ENCODE peak calls at places on chromosome 20, in seven cellular contexts. L is trophoblast cell, W is neuronal stem cell, G is H9, A is mesenchymal stem cell, I is mesendoderm, R is H1. E is an unnamed sample.

GRCh38 chr20:17688965-17689364 is 6.9 kb upstream of the RRBP1 start:
- DNase-seq in R (no peak), W (no peak), L (no peak), A (peak; percentile 80), I (no peak), G (no peak), E (peak; percentile 73)

GRCh38 chr20:33679758-33680485 is 5.7 kb upstream of the NECAB3 start:
- DNase-seq in G (no peak), L (no peak), I (no peak), A (no peak), W (no peak), R (no peak), E (no peak)

GRCh38 chr20:23159256-23159922 is 73.3 kb upstream of the CD93 start:
- DNase-seq in I (no peak), W (no peak), L (no peak), R (no peak), G (peak; percentile 9), A (no peak), E (no peak)

GRCh38 chr20:34124469-34125249 is 12.6 kb upstream of the EIF2S2 start:
- DNase-seq in W (no peak), A (no peak), R (no peak), L (no peak), I (no peak), G (no peak), E (no peak)

GRCh38 chr20:16477632-16478031 is 95.6 kb downstream of the KIF16B start:
- DNase-seq in R (no peak), G (no peak), W (no peak), A (peak; percentile 16), L (no peak), I (no peak), E (peak; percentile 30)

GRCh38 chr20:25049261-25050060 is 8.5 kb downstream of the ACSS1 start:
- DNase-seq in G (no peak), A (no peak), R (no peak), I (no peak), L (peak; percentile 61), W (no peak), E (no peak)

GRCh38 chr20:35363190-35363589 is 48.6 kb downstream of the UQCC1 start:
- DNase-seq in R (no peak), L (no peak), I (peak; percentile 10), G (no peak), A (peak; percentile 26), W (no peak), E (peak; percentile 67)

GRCh38 chr20:4076671-4077070 is 61.3 kb upstream of the RNF24 start:
- DNase-seq in W (no peak), A (peak; percentile 90), L (no peak), I (no peak), G (no peak), R (no peak), E (peak; percentile 95)

GRCh38 chr20:60257671-60258070 is 299.4 kb downstream of the CDH26 start:
- DNase-seq in R (no peak), L (no peak), I (no peak), G (no peak), A (no peak), W (no peak), E (no peak)

GRCh38 chr20:62201173-62202082 is 18.6 kb downstream of the MTG2 start:
- DNase-seq in R (no peak), A (no peak), I (no peak), L (no peak), W (no peak), G (no peak), E (no peak)

GRCh38 chr20:4684837-4685413 is 36.8 kb upstream of the PRND start:
- DNase-seq in L (no peak), R (no peak), A (peak; percentile 94), W (no peak), G (no peak), I (peak; percentile 34), E (peak; percentile 84)

GRCh38 chr20:1160991-1161390 is 23.8 kb downstream of the TMEM74B start:
- DNase-seq in R (no peak), A (no peak), W (no peak), L (no peak), I (no peak), G (no peak), E (no peak)

GRCh38 chr20:59827138-59828056 is 106.0 kb downstream of the SYCP2 start:
- DNase-seq in A (no peak), G (peak; percentile 20), W (no peak), L (no peak), R (no peak), I (no peak), E (no peak)

GRCh38 chr20:9616455-9616805 is 102.0 kb downstream of the LAMP5 start:
- DNase-seq in W (no peak), G (no peak), R (no peak), A (no peak), I (no peak), L (no peak), E (no peak)

GRCh38 chr20:11965602-11966001 is 47.9 kb downstream of the BTBD3 start:
- DNase-seq in W (no peak), I (peak; percentile 7), R (no peak), L (no peak), A (no peak), G (no peak), E (peak; percentile 4)

DNA sequence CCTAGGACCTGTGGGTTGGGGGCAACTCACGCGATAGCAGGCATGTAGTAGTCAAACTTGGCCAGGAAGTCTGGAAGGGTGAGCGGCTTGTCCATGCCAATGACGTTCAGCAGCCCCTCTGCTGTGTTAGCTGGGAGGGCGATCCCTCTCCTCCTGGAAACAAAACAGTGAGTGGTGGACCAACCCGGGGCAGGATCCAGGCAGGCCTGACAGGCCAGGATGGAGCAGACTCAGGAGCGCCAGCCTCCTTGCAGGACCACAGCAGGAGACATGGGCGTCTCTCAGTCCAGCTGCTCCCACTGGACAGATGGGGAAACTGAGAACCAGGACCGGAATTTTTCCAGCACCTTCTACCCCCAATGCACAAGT is 22.5 kb downstream of the ADA start:
- DNase-seq in G (no peak), L (no peak), A (no peak), R (no peak), W (no peak), I (no peak), E (no peak)
- H4K8ac ChIP-seq in G (no peak overlapping the region), L (no peak overlapping the region), A (no peak overlapping the region), R (peak overlapping the region; percentile 16), W (no peak overlapping the region), I (no peak overlapping the region), E (no peak overlapping the region)

DNA sequence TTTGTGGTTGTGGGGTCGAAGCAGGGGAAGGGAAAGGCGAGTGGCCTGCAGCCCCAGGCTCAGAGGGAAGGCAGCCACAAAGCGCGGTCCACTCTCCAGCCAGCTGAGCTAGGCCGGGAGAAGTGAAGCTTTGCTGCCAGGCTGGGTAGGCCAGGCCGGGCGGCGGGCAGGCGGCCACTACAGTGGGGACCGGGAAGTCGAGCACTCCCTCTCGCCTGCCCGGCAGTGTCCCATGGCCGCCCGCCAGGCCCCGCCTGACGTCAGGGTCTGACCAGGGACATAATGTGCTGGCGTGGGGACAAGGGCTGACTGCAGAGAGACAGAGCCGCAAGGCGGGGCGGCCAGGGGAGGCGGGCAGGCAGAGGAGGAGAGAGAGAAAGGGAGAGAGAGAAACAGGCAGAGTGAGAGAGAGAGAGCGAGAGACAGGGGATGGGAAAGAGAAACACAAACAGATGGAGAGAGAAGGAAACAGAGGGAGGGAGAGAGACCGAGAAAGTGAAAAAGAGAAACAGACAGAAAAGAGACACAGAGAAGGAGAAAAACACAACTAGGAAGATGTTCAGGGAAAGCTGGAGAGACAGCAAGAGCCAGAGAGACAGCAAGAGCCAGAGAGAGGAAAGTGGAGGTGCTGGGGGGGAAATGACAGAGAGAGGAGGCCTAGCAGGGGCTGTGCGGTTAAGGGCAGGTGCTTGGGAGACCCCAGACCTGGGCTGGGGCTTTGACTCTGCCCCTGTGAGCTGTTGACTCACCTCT is 94.5 kb upstream of the PTPN1 start:
- DNase-seq in I (no peak), R (no peak), L (peak; percentile 72), A (peak; percentile 89), G (peak; percentile 59), W (no peak), E (peak; percentile 87)
- H4K8ac ChIP-seq in I (no peak overlapping the region), R (peak overlapping the region; percentile 87), L (no peak overlapping the region), A (peak overlapping the region; percentile 82), G (no peak overlapping the region), W (no peak overlapping the region), E (peak overlapping the region; percentile 74)

DNA sequence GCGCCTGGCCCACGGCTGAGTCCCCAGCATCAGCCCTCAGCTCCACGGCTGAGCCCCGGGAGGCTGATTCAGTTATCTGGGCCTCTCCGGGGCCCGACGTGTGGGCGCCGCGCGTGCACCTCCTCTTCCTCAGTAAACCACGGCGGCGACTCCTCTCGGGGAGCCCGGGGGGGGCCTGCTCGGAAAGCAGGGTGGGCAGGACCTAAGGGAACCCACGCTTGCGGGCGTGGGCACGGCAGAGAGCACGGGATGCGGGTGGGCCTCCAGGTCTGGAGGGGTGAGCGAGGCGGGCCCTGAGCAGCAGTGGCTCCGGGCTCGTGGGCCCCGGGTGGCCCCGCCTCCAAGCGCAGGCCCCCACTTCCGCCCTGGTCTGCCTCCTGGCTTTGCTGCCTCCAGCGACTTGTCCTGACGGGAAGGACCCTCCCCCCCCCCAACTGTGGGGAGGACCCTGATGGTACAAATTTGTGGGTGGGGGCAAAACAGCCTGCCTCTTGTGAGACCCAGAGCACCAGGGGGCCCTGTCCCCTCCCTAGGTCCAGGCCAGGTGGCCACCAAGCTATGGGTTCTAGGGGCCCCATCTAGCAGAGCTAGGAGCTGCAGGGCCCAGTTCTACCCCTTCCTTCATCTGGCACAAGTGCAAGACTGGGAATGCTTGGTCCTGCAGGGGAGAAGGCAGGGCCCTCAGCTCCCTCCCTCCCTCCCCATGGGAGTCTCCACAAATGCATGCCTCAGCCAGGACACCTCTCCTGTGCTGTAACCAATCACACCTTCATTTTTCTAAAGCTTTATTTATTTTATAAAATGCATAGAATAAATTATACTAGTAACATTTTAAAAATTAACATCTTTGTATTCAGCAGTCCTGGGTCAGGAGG is 16.9 kb downstream of the UCKL1 start:
- DNase-seq in R (no peak), G (peak; percentile 56), W (no peak), L (no peak), A (no peak), I (no peak), E (no peak)
- H4K8ac ChIP-seq in R (peak overlapping the region; percentile 42), G (no peak overlapping the region), W (no peak overlapping the region), L (no peak overlapping the region), A (no peak overlapping the region), I (no peak overlapping the region), E (no peak overlapping the region)

GRCh38 chr20:46833360-46833759 is 61.3 kb upstream of the EYA2 start:
- DNase-seq in R (no peak), L (no peak), I (no peak), W (no peak), G (no peak), A (no peak), E (peak; percentile 65)

GRCh38 chr20:46832555-46832954 is 62.1 kb upstream of the EYA2 start:
- DNase-seq in A (no peak), I (no peak), G (no peak), L (no peak), R (no peak), W (no peak), E (peak; percentile 41)

GRCh38 chr20:46828471-46828870 is 66.2 kb upstream of the EYA2 start:
- DNase-seq in R (no peak), G (no peak), W (no peak), L (no peak), I (no peak), A (no peak), E (peak; percentile 88)

GRCh38 chr20:46830886-46831632 is 63.6 kb upstream of the EYA2 start:
- DNase-seq in I (no peak), G (no peak), L (peak; percentile 85), W (no peak), R (no peak), A (no peak), E (no peak)

DNA sequence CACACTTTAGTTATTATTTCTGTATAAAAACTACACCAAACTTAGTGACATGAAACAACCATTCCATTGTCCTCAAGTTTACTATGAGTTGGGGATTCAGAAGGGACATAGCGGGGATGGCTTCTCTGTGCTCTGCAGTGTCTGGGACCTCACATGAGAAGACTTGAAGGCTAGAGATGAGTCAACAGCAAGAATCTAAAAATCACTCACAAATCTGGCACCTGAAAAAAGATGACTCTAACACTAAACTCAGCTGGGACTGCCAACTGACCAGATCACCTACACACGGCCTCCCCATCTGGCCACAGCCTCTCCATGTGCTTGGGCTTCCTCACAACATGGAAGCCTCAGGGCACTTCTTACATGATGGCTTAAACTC is 63.0 kb upstream of the EYA2 start:
- DNase-seq in G (no peak), W (no peak), I (no peak), A (no peak), R (no peak), L (no peak), E (peak; percentile 12)
- H4K8ac ChIP-seq in G (no peak overlapping the region), W (no peak overlapping the region), I (no peak overlapping the region), A (no peak overlapping the region), R (no peak overlapping the region), L (no peak overlapping the region), E (no peak overlapping the region)